ENCODE peak calls at places on chromosomes 4 and X, in four cellular contexts. B is osteocyte, U is GM10248, R is Calu3. Y is an unnamed sample.

GRCh38 chrX:48910926-48911406 is 480 bp downstream of the SLC35A2 start:
- DNase-seq in R (no peak), U (no peak), B (no peak), Y (no peak)

GRCh38 chrX:17859609-17860178 is 1.4 kb downstream of the RAI2 start:
- DNase-seq in U (no peak), B (no peak), R (peak), Y (no peak)

GRCh38 chrX:19303216-19303880 is 40.4 kb upstream of the PDHA1 start:
- DNase-seq in R (peak), U (no peak), B (no peak), Y (no peak)

GRCh38 chr4:4560136-4560535 is 18.3 kb upstream of the STX18 start:
- DNase-seq in R (no peak), U (no peak), B (no peak), Y (no peak)

GRCh38 chr4:185468999-185469398 is 2.5 kb downstream of the CCDC110 start:
- DNase-seq in B (no peak), R (no peak), U (no peak), Y (no peak)

GRCh38 chrX:9267415-9267814 is 197.4 kb upstream of the TBL1X start:
- DNase-seq in R (no peak), B (no peak), U (no peak), Y (no peak)

GRCh38 chr4:183758006-183758734 is 99.1 kb downstream of the TRAPPC11 start:
- DNase-seq in B (no peak), R (no peak), U (no peak), Y (no peak)

GRCh38 chr4:148273501-148273986 is 168.7 kb downstream of the NR3C2 start:
- DNase-seq in U (no peak), B (no peak), R (no peak), Y (no peak)

GRCh38 chrX:32852203-32852602 is 359.1 kb downstream of the DMD start:
- DNase-seq in B (no peak), R (no peak), U (no peak), Y (no peak)

GRCh38 chr4:1813915-1814314 is 20.8 kb downstream of the FGFR3 start:
- DNase-seq in R (no peak), U (no peak), B (no peak), Y (no peak)

GRCh38 chrX:47030339-47030738 is 47.9 kb upstream of the RGN start:
- DNase-seq in B (no peak), R (peak), U (peak), Y (peak)

GRCh38 chr4:105963461-105964400 is 68.5 kb downstream of the NPNT start:
- DNase-seq in R (no peak), B (no peak), U (no peak), Y (no peak)

GRCh38 chr4:102504941-102505340 is 3.8 kb downstream of the NFKB1 start:
- DNase-seq in U (no peak), R (no peak), B (no peak), Y (no peak)

GRCh38 chr4:84319124-84319523 is 180.0 kb downstream of the NKX6-1 start:
- DNase-seq in U (no peak), R (no peak), B (no peak), Y (no peak)

GRCh38 chrX:120749141-120749846 is 119.4 kb upstream of the C1GALT1C1 start:
- DNase-seq in R (no peak), U (no peak), B (no peak), Y (no peak)

GRCh38 chr4:75916091-75916661 is 13.9 kb upstream of the PPEF2 start:
- DNase-seq in B (no peak), R (peak), U (peak), Y (peak)

GRCh38 chr4:96093563-96093962 is 253.7 kb downstream of the PDHA2 start:
- DNase-seq in B (no peak), U (no peak), R (no peak), Y (no peak)

GRCh38 chr4:168766537-168767316 is 243.3 kb downstream of the CBR4 start:
- DNase-seq in U (no peak), R (no peak), B (no peak), Y (no peak)

GRCh38 chr4:11259837-11260236 is 168.9 kb downstream of the HS3ST1 start:
- DNase-seq in R (no peak), U (no peak), B (no peak), Y (no peak)

GRCh38 chrX:30301977-30302376 is 7.2 kb downstream of the NR0B1 start:
- DNase-seq in R (no peak), B (no peak), U (no peak), Y (no peak)

GRCh38 chr4:38077791-38078489 is 117.7 kb downstream of the PTTG2 start:
- DNase-seq in U (no peak), B (no peak), R (no peak), Y (no peak)

GRCh38 chr4:38078590-38079381 is 118.6 kb downstream of the PTTG2 start:
- DNase-seq in R (no peak), B (no peak), U (no peak), Y (no peak)

GRCh38 chr4:38080575-38080974 is 120.4 kb downstream of the PTTG2 start:
- DNase-seq in U (no peak), R (no peak), B (no peak), Y (no peak)

GRCh38 chr4:38082424-38083374 is 122.5 kb downstream of the PTTG2 start:
- DNase-seq in R (no peak), U (no peak), B (no peak), Y (no peak)

DNA sequence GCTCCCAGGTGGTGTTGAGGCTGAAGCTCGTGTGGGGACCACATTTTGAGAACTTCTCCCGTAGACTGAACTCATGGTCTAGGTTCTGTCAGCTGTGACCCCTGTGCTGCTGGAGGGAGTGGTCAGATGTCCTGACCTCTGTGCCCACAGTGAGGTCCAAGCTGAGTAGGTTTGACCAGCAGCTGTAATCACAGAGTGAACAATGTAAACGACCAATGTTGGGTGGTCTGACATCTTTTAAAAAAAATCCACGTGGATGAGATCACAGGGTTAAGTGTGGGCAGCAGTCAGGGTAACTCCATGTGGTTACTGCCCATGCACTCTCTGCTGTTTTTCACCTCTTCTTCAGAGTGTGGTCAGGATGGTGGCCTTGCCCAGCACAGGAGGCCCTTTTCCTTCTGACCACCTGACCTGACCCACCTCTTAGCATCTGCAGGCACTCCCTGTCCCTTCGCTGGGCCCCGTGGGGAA is 119.9 kb downstream of the PTTG2 start:
- DNase-seq in U (no peak), B (no peak), R (no peak), Y (no peak)
- TF ChIP-seq CTCF in U (no peak), B (no peak), R (no peak), Y (no peak)

GRCh38 chr4:138501614-138502013 is 259.5 kb upstream of the SLC7A11 start:
- DNase-seq in U (no peak), R (no peak), B (no peak), Y (no peak)

GRCh38 chr4:138494931-138495330 is 252.8 kb upstream of the SLC7A11 start:
- DNase-seq in B (no peak), R (peak), U (no peak), Y (no peak)

GRCh38 chr4:138500869-138501268 is 258.7 kb upstream of the SLC7A11 start:
- DNase-seq in U (no peak), B (no peak), R (no peak), Y (no peak)

DNA sequence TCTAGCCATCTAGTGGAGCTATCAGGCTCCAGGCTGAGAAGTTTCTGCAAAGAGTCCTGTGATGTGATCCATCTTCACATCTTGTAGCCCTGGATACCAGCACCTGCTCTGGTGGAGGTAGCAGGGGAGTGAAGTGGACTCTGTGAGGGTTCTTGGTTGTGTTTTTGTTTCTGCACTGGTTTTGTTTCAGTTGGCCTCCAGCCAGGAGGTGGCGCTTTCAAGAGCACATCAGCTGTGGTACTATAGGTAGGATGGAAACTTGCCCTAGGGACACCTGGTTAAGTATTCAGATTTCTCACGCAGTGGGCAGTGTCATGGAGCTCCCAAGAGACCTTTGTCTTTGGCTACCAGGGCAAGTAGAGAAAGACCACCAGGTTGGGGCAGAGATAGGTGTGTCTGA is 257.5 kb upstream of the SLC7A11 start:
- DNase-seq in R (no peak), U (no peak), B (no peak), Y (no peak)
- TF ChIP-seq CTCF in R (no peak), U (no peak), B (no peak), Y (no peak)

DNA sequence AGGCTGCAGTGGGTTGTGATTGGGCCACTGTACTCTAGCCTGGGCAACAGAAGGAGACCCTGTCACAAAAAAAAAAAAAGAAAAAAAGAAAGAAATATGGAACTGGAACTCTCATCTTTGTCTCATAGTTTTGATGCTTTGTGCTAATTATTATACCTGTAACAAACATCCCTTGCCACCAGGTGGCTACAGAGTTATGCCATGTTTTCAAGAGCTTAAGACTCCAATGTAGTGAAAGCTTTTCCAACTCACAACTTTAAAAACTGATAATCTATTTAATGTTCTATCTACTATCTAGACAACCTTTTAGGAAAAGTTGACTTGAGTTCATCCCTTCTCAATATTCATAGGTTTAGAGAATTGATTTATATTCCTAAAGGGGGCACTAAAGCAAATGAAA is 42.4 kb downstream of the HTR2C start:
- DNase-seq in B (no peak), R (peak), U (no peak), Y (peak)
- TF ChIP-seq CTCF in B (peak), R (peak), U (no peak), Y (peak)

DNA sequence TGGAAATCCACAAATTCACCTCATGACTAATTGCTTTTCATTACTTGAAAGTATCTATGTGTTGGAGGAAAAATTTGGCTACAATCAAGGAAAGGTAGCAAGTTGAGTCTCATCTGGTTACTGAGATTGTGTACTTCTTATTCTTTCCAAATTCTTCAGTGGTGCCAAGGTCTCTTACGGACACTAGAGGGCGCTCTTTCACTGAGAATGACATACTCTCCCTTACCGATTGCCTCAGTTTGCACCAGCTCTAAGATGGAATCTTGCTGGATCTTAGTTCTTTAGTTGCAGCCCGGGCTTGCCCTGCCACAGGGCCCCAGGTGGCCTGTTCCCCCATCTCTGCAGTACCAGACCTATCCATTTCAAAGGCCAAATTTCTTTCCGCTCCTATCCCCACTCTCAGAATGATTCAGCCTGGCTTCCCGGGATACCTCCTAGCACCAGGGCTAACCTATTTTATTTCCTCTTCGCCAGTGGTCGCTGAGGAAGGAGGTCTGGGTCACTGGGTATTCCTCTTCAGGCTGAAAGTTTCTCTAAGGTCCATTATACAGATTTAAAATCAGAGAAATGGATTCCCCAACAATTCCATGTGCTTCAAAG is 24.6 kb upstream of the GPR50 start:
- DNase-seq in U (peak), R (peak), B (no peak), Y (peak)
- TF ChIP-seq CTCF in U (peak), R (peak), B (peak), Y (peak)